ENCODE peak calls at places on chromosome 1, in five cellular contexts. Y is astrocyte of the spinal cord, J is left lung, I is adrenal gland, D is RWPE1. U is an unnamed sample.

GRCh38 chr1:209884665-209885117 is 53.3 kb upstream of the SYT14 start:
- DNase-seq in Y (peak; percentile 99), J (no peak), I (peak; percentile 93), D (peak; percentile 95), U (peak; percentile 98)

GRCh38 chr1:83692524-83693336 is 306.2 kb downstream of the TTLL7 start:
- DNase-seq in Y (peak; percentile 10), J (no peak), I (peak; percentile 74), D (no peak), U (peak; percentile 16)

GRCh38 chr1:107990606-107991005 is 25.6 kb upstream of the VAV3 start:
- DNase-seq in Y (no peak), J (no peak), I (no peak), D (peak; percentile 33), U (peak; percentile 51)

GRCh38 chr1:191870490-191870889 is 287.8 kb upstream of the RGS18 start:
- DNase-seq in Y (no peak), J (no peak), I (no peak), D (no peak), U (no peak)

GRCh38 chr1:66623812-66624211 is 89.9 kb downstream of the SGIP1 start:
- DNase-seq in Y (peak; percentile 72), J (no peak), I (no peak), D (no peak), U (peak; percentile 11)

GRCh38 chr1:188557052-188557451 is 1728.3 kb downstream of the PLA2G4A start:
- DNase-seq in Y (no peak), J (no peak), I (no peak), D (no peak), U (no peak)

GRCh38 chr1:110542730-110543129 is 23.8 kb upstream of the KCNA10 start:
- DNase-seq in Y (peak; percentile 19), J (no peak), I (no peak), D (peak; percentile 49), U (peak; percentile 55)

GRCh38 chr1:234709473-234710279 is 99.7 kb upstream of the IRF2BP2 start:
- DNase-seq in Y (no peak), J (no peak), I (peak; percentile 85), D (no peak), U (no peak)

GRCh38 chr1:166197597-166197996 is 30.8 kb upstream of the FAM78B start:
- DNase-seq in Y (no peak), J (no peak), I (no peak), D (no peak), U (no peak)

GRCh38 chr1:58165073-58165472 is 381.5 kb downstream of the OMA1 start:
- DNase-seq in Y (no peak), J (no peak), I (no peak), D (no peak), U (no peak)

GRCh38 chr1:9858293-9859035 is 34.7 kb upstream of the CLSTN1 start:
- DNase-seq in Y (no peak), J (no peak), I (no peak), D (no peak), U (no peak)

GRCh38 chr1:1748686-1749321 is 24.6 kb upstream of the CDK11A start:
- DNase-seq in Y (no peak), J (peak; percentile 67), I (no peak), D (no peak), U (peak; percentile 10)

GRCh38 chr1:27778022-27778421 is 5.0 kb downstream of the STX12 start:
- DNase-seq in Y (no peak), J (no peak), I (no peak), D (no peak), U (no peak)

GRCh38 chr1:18556364-18556763 is 74.3 kb upstream of the PAX7 start:
- DNase-seq in Y (no peak), J (no peak), I (no peak), D (peak; percentile 11), U (peak; percentile 45)

GRCh38 chr1:160779662-160780397 is 16.1 kb upstream of the LY9 start:
- DNase-seq in Y (no peak), J (no peak), I (no peak), D (no peak), U (peak; percentile 53)
- TF ChIP-seq CTCF in Y (peak; percentile 24), J (peak; percentile 30), I (no peak), D (peak; percentile 9), U (peak; percentile 79)

GRCh38 chr1:59776960-59777852 is 37.5 kb upstream of the HOOK1 start:
- DNase-seq in Y (no peak), J (peak; percentile 46), I (no peak), D (no peak), U (no peak)
- TF ChIP-seq CTCF in Y (no peak), J (no peak), I (no peak), D (no peak), U (peak; percentile 33)

DNA sequence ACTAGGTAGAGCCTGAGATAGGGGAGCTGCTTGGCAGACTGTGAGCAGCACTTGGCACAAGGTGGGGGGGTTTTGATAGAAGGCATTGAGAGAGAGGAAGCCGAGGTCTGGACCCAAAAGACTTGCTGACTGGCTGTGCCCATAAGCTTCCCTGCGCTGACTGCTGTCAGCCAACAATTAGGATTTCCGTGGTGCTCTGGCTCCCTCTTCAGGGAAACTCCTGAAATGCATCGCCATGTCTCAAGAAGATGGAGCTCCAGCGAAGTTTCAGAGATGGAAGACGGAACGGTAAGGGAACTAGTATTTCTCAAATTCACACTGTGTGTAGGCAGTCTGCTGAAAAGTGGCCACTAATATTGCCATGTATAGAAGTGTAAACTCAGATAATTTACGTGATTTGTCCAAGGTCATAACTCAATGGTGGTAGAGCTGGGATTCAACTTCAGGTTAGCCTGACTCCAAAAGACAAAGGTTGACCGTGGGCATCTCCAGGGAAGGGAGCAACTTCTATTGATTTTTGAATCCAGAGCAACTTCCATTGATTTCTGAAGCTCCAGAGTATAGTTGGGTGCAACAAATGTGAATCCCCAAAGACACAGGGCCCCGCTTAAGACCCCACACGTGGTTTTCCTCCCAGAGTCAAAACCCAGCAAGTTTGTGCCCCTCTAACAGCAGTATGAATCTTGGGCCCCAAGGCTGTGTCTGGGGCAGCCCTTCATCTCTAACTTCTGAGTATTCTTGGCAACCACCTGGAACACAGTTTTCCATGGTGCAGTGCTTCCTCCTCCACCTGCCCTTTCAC is 44.5 kb upstream of the CRNN start:
- DNase-seq in Y (peak; percentile 75), J (no peak), I (peak; percentile 93), D (peak; percentile 66), U (peak; percentile 94)
- TF ChIP-seq CTCF in Y (peak; percentile 83), J (peak; percentile 87), I (peak; percentile 87), D (peak; percentile 91), U (peak; percentile 94)

DNA sequence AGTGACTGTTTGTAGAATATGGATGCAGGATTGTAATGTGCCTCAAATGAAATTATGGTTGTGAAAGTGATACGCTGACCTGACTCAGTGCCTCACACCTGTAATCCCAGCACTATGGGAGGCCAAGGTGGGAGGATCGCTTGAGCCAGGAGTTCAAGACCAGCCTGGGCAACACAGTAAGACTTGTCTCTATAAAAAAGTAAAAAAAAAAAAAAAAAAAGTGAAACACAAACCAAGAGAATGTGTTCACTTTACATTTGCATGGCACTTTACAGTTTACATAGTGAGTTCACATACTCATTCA is 2.0 kb downstream of the CAPN2 start:
- DNase-seq in Y (no peak), J (no peak), I (no peak), D (no peak), U (no peak)
- TF ChIP-seq CTCF in Y (no peak), J (no peak), I (no peak), D (no peak), U (no peak)

GRCh38 chr1:225811622-225812487 is 1.9 kb downstream of the EPHX1 start:
- DNase-seq in Y (no peak), J (no peak), I (peak; percentile 69), D (no peak), U (peak; percentile 50)

GRCh38 chr1:225812488-225813249 is 2.7 kb downstream of the EPHX1 start:
- DNase-seq in Y (no peak), J (no peak), I (no peak), D (no peak), U (no peak)

GRCh38 chr1:225814381-225814780 is 4.5 kb downstream of the EPHX1 start:
- DNase-seq in Y (no peak), J (no peak), I (peak; percentile 78), D (no peak), U (no peak)

GRCh38 chr1:225815526-225816178 is 5.7 kb downstream of the EPHX1 start:
- DNase-seq in Y (no peak), J (no peak), I (no peak), D (no peak), U (no peak)

DNA sequence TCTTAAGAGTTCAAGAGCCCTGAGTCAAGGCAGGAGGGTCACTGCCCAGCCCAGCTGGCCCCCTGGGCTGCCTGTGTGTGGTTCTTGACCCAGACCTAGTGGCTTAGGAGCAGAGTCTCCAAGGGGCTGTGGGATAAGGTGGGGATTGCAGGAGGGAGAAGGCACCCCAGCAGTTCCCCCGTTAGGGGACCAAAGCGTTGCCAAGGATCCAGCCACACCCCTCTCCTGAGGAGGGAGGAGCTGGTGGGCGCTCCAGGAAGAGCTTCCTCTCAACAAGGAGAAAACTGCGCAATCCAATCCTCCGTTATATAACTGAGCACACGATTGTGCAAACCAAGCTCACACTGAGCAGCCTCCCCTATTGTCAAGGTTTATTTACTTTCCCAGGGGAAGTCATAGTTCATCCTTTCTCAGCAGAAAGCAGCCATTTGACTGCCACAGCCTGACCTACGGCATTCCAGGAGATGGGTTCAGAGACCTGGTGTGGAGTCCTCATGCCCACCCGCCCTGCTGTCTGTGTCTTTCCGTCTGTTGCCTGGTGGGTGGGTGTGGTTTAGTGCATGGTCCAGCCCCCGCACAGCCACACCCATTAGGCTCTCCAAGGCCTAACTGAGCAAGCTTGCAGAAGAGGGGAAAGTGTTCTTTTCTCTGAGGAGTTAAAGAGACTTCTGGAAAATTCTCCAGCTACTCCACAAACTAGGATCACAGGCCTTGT is 3.5 kb downstream of the EPHX1 start:
- DNase-seq in Y (peak; percentile 70), J (no peak), I (peak; percentile 92), D (peak; percentile 49), U (peak; percentile 20)
- TF ChIP-seq CTCF in Y (no peak), J (no peak), I (no peak), D (no peak), U (no peak)

DNA sequence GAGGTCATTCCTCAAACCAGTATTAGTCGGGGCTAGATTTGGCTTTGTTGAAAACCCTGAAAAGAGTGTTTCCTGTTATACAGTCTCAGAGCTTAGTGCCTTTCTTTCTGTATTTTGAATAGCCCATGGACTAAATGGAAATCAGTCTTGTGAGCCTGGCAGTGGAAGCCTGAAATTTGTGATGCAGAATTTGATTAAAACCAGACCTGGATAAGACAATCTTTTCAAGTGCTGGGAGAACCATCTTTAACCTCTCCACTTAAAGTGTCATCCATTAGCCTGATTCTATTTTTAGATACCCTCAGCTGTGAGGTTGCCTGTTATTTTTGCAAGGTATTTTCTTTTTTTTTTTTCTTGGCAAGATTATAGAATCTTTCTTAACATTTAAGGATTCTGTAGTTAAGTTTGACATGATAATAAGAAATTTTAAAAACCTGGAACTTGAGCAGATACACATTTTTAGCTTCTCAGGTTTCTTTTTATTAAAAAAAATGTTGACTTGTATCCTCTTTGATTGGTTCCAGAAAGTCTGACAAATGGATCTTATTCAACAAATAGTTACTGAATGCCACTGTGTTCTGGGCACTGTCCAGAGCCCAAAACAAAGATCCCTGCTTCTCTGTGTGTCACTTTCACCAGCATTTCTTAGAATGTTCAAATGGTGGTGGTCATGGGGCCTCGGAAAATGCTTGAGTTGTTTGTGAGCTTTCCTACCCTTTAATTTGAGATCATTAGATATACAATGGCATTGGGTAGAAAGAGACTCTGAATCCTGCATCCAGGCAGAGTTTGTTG is 19.7 kb downstream of the ACTN2 start:
- DNase-seq in Y (no peak), J (no peak), I (no peak), D (no peak), U (no peak)
- TF ChIP-seq CTCF in Y (no peak), J (no peak), I (no peak), D (no peak), U (no peak)

GRCh38 chr1:186949173-186949572 is 120.4 kb downstream of the PLA2G4A start:
- DNase-seq in Y (no peak), J (no peak), I (no peak), D (no peak), U (no peak)
- TF ChIP-seq CTCF in Y (no peak), J (no peak), I (no peak), D (no peak), U (no peak)

U was measured in PC-3.